ENCODE peak calls at places on chromosomes 3 and 15, in nine cellular contexts. U is AG04450, N is type B pancreatic cell, J is GM13977, I is stomach, D is fibroblast of the aortic adventitia, Z is breast epithelium, T is neural crest cell, A is fibroblast of mammary gland. X is an unnamed sample.

GRCh38 chr3:30702038-30702437 is 95.6 kb downstream of the TGFBR2 start:
- DNase-seq in A (no peak), Z (no peak), U (no peak), T (no peak), I (no peak), D (no peak), J (no peak), N (no peak), X (no peak)

GRCh38 chr15:31457631-31458526 is 131.2 kb downstream of the KLF13 start:
- DNase-seq in D (peak), J (no peak), I (peak), N (no peak), U (peak), Z (no peak), T (no peak), A (peak), X (no peak)

GRCh38 chr3:73188707-73189106 is 127.2 kb downstream of the EBLN2 start:
- DNase-seq in T (no peak), A (peak), U (no peak), Z (no peak), D (no peak), I (no peak), J (no peak), N (no peak), X (no peak)

GRCh38 chr15:73598540-73599195 is 34.5 kb downstream of the NPTN start:
- DNase-seq in U (no peak), I (no peak), Z (no peak), A (peak), T (no peak), J (no peak), N (no peak), D (peak), X (peak)

GRCh38 chr15:78301813-78302212 is 2.4 kb upstream of the SKIC8 start:
- DNase-seq in U (no peak), Z (no peak), I (no peak), N (no peak), T (no peak), A (no peak), J (no peak), D (no peak), X (no peak)

GRCh38 chr3:187025254-187025655 is 94.9 kb downstream of the ST6GAL1 start:
- DNase-seq in A (no peak), U (no peak), I (no peak), T (no peak), N (no peak), D (no peak), Z (no peak), J (no peak), X (no peak)

GRCh38 chr15:29132110-29132420 is 137.6 kb downstream of the NSMCE3 start:
- DNase-seq in U (no peak), T (no peak), Z (no peak), A (no peak), D (no peak), N (no peak), I (no peak), J (no peak), X (peak)

GRCh38 chr15:90266485-90266884 is 1.0 kb downstream of the NGRN start:
- DNase-seq in N (no peak), Z (no peak), D (peak), T (no peak), A (peak), U (no peak), J (no peak), I (peak), X (no peak)

GRCh38 chr3:67646586-67647234 is 7.7 kb downstream of the SUCLG2 start:
- DNase-seq in A (peak), N (no peak), I (no peak), Z (no peak), D (peak), J (no peak), U (no peak), T (no peak), X (no peak)

GRCh38 chr3:37953995-37954394 is 36.6 kb upstream of the VILL start:
- DNase-seq in Z (no peak), T (no peak), U (no peak), D (no peak), A (no peak), I (no peak), J (no peak), N (no peak), X (no peak)

GRCh38 chr3:127964053-127964452 is 49.0 kb downstream of the KBTBD12 start:
- DNase-seq in J (no peak), U (no peak), Z (no peak), T (no peak), A (peak), N (no peak), I (no peak), D (peak), X (no peak)

GRCh38 chr3:146334151-146334550 is 83.2 kb upstream of the PLSCR4 start:
- DNase-seq in I (no peak), A (peak), U (no peak), Z (no peak), T (no peak), N (no peak), J (no peak), D (peak), X (no peak)

GRCh38 chr15:31263751-31264533 is 62.7 kb upstream of the KLF13 start:
- DNase-seq in T (no peak), Z (peak), N (peak), D (no peak), J (no peak), I (peak), A (no peak), U (no peak), X (no peak)

GRCh38 chr15:72231847-72232461 is 964 bp upstream of the PKM start:
- DNase-seq in J (peak), D (peak), T (no peak), A (peak), I (peak), N (no peak), Z (no peak), U (no peak), X (no peak)

GRCh38 chr3:197746214-197746613 is 3.5 kb upstream of the FYTTD1 start:
- DNase-seq in Z (no peak), I (no peak), T (no peak), U (no peak), D (no peak), N (no peak), J (no peak), A (no peak), X (no peak)

GRCh38 chr3:50194128-50194902 is 2.9 kb downstream of the GNAT1 start:
- DNase-seq in U (no peak), D (peak), J (peak), N (no peak), T (peak), A (peak), Z (peak), I (peak), X (peak)

GRCh38 chr3:138945646-138946553 is 1.0 kb downstream of the FOXL2 start:
- DNase-seq in A (peak), D (peak), Z (no peak), J (no peak), N (no peak), T (no peak), I (peak), U (no peak), X (peak)

GRCh38 chr3:8578282-8578681 is 66.3 kb downstream of the SSUH2 start:
- DNase-seq in Z (no peak), U (no peak), T (no peak), J (no peak), I (no peak), D (peak), A (no peak), N (no peak), X (no peak)

GRCh38 chr3:72750405-72750922 is 97.8 kb downstream of the SHQ1 start:
- DNase-seq in J (no peak), Z (peak), D (no peak), U (no peak), T (no peak), A (no peak), I (no peak), N (peak), X (no peak)

GRCh38 chr3:50136714-50137405 is 18.3 kb upstream of the SEMA3F start:
- DNase-seq in T (no peak), N (no peak), J (no peak), Z (no peak), I (no peak), A (no peak), U (no peak), D (no peak), X (no peak)

GRCh38 chr3:95923496-95924210 is 890.7 kb upstream of the EPHA6 start:
- DNase-seq in Z (no peak), I (no peak), D (peak), A (peak), J (no peak), N (no peak), T (no peak), U (peak), X (no peak)

GRCh38 chr3:174356596-174356995 is 502.5 kb upstream of the NAALADL2 start:
- DNase-seq in U (no peak), Z (no peak), T (no peak), I (no peak), N (no peak), A (no peak), D (no peak), J (no peak), X (no peak)

GRCh38 chr15:40928351-40928974 is 677 bp upstream of the DLL4 start:
- DNase-seq in Z (no peak), D (no peak), T (no peak), N (peak), U (no peak), A (no peak), I (no peak), J (no peak), X (no peak)

GRCh38 chr3:88661433-88661824 is 446.0 kb upstream of the EPHA3 start:
- DNase-seq in N (no peak), T (no peak), A (no peak), U (no peak), Z (no peak), I (no peak), J (no peak), D (no peak), X (no peak)

GRCh38 chr3:39288300-39288808 is 8.5 kb upstream of the CX3CR1 start:
- DNase-seq in J (peak), I (peak), U (peak), T (peak), D (peak), N (peak), Z (peak), A (peak), X (peak)

GRCh38 chr3:45819543-45819942 is 22.4 kb downstream of the LZTFL1 start:
- DNase-seq in U (peak), N (no peak), A (peak), J (no peak), I (no peak), T (no peak), D (peak), Z (no peak), X (no peak)

GRCh38 chr3:113441051-113441770 is at the start of gene CFAP44:
- DNase-seq in I (peak), J (no peak), A (peak), Z (peak), U (peak), T (peak), N (peak), D (peak), X (peak)

GRCh38 chr15:61013146-61013545 is 216.0 kb downstream of the RORA start:
- DNase-seq in J (no peak), T (no peak), U (no peak), I (no peak), Z (no peak), A (no peak), N (no peak), D (no peak), X (no peak)

GRCh38 chr3:127373701-127374625 is 86.1 kb upstream of the PRR20G start:
- DNase-seq in U (no peak), T (peak), N (no peak), Z (no peak), D (peak), J (peak), I (peak), A (peak), X (no peak)

GRCh38 chr15:42608110-42608531 is 32.7 kb downstream of the STARD9 start:
- DNase-seq in U (no peak), D (no peak), I (no peak), J (no peak), A (no peak), T (no peak), N (no peak), Z (no peak), X (no peak)

GRCh38 chr3:189789432-189789831 is 158.2 kb downstream of the TP63 start:
- DNase-seq in D (no peak), A (no peak), N (no peak), U (no peak), Z (no peak), I (no peak), T (no peak), J (no peak), X (no peak)

GRCh38 chr3:8077126-8077525 is 424.5 kb upstream of the LMCD1 start:
- DNase-seq in I (no peak), J (no peak), A (no peak), D (no peak), N (no peak), T (no peak), Z (no peak), U (no peak), X (no peak)

GRCh38 chr3:192005989-192006388 is 545.0 kb downstream of the PYDC2 start:
- DNase-seq in Z (no peak), I (no peak), J (no peak), A (no peak), N (no peak), T (no peak), U (no peak), D (no peak), X (no peak)

GRCh38 chr3:159764211-159765024 is 224.2 kb upstream of the IL12A start:
- DNase-seq in N (no peak), J (peak), A (peak), D (peak), Z (peak), U (peak), T (peak), I (no peak), X (peak)
- TF ChIP-seq CTCF in N (no peak), J (no peak), A (no peak), D (no peak), Z (no peak), U (no peak), T (no peak), I (no peak), X (no peak)

GRCh38 chr3:99365979-99366378 is 272.4 kb upstream of the COL8A1 start:
- DNase-seq in U (no peak), D (no peak), T (no peak), Z (no peak), I (no peak), J (no peak), A (peak), N (no peak), X (no peak)

GRCh38 chr3:99365396-99365795 is 273.0 kb upstream of the COL8A1 start:
- DNase-seq in I (no peak), A (peak), Z (no peak), D (no peak), J (no peak), N (no peak), T (no peak), U (no peak), X (no peak)

GRCh38 chr3:99366663-99367429 is 271.5 kb upstream of the COL8A1 start:
- DNase-seq in Z (no peak), J (no peak), D (no peak), I (no peak), U (no peak), N (no peak), T (no peak), A (no peak), X (no peak)
- TF ChIP-seq CTCF in Z (no peak), J (no peak), D (no peak), I (no peak), U (no peak), N (peak), T (peak), A (no peak), X (no peak)

GRCh38 chr3:10833855-10834414 is 17.9 kb downstream of the SLC6A11 start:
- DNase-seq in U (no peak), T (no peak), Z (no peak), D (no peak), J (no peak), I (no peak), N (no peak), A (no peak), X (no peak)

GRCh38 chr3:10837849-10838248 is 21.8 kb downstream of the SLC6A11 start:
- DNase-seq in A (no peak), I (no peak), U (no peak), T (no peak), Z (no peak), D (no peak), J (no peak), N (no peak), X (no peak)

GRCh38 chr3:10836676-10837075 is 20.6 kb downstream of the SLC6A11 start:
- DNase-seq in N (no peak), J (no peak), A (no peak), U (no peak), D (no peak), Z (no peak), T (no peak), I (no peak), X (no peak)

GRCh38 chr3:10834951-10835350 is 18.9 kb downstream of the SLC6A11 start:
- DNase-seq in J (no peak), A (no peak), N (no peak), I (no peak), Z (no peak), T (no peak), U (no peak), D (no peak), X (no peak)

DNA sequence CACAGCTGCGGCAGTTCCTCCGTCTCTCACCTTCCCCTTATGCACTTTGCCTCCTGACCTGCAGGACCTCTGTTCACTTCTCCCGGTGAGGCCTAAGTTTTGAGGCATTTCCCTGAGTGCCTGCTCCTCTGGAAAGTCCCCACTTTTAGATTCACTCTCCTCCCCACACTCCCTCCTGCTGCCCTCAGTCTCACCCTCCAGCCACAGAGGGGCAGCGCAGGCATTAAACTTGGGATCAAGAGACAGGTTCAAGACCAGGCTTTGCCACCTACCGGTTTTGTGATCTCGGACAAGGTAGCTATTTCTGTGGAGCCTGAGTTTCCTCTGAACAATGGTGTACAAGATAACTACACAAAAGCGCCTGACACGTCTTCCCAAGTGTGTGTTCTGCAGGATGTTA is 19.4 kb downstream of the SLC6A11 start:
- DNase-seq in Z (no peak), N (no peak), J (no peak), I (no peak), A (no peak), U (no peak), T (no peak), D (no peak), X (no peak)
- TF ChIP-seq CTCF in Z (no peak), N (no peak), J (peak), I (no peak), A (no peak), U (no peak), T (no peak), D (no peak), X (no peak)

GRCh38 chr3:129625071-129625874 is 18.8 kb upstream of the PLXND1 start:
- DNase-seq in U (no peak), I (no peak), T (no peak), N (no peak), A (no peak), Z (peak), D (no peak), J (peak), X (peak)

GRCh38 chr3:129629011-129629410 is 22.5 kb upstream of the PLXND1 start:
- DNase-seq in J (no peak), T (no peak), U (no peak), Z (no peak), N (no peak), D (no peak), A (no peak), I (no peak), X (no peak)

GRCh38 chr3:129628169-129628522 is 21.7 kb upstream of the PLXND1 start:
- DNase-seq in N (no peak), J (no peak), Z (no peak), A (peak), T (no peak), D (no peak), U (no peak), I (no peak), X (no peak)

GRCh38 chr3:129626744-129627349 is 20.4 kb upstream of the PLXND1 start:
- DNase-seq in N (peak), D (peak), U (no peak), A (peak), Z (peak), T (peak), I (peak), J (peak), X (peak)

GRCh38 chr3:129627350-129628168 is 21.1 kb upstream of the PLXND1 start:
- DNase-seq in T (peak), N (no peak), D (peak), A (peak), I (peak), J (peak), U (no peak), Z (peak), X (peak)
- TF ChIP-seq CTCF in T (peak), N (peak), D (peak), A (peak), I (peak), J (peak), U (peak), Z (peak), X (peak)

GRCh38 chr15:75508741-75509532 is 57.4 kb upstream of the SIN3A start:
- DNase-seq in U (peak), J (peak), I (no peak), A (peak), D (peak), Z (no peak), T (no peak), N (no peak), X (no peak)
- TF ChIP-seq CTCF in U (peak), J (peak), I (peak), A (peak), D (peak), Z (peak), T (peak), N (peak), X (peak)

GRCh38 chr3:123909785-123910184 is 25.7 kb upstream of the MYLK start:
- DNase-seq in Z (no peak), N (no peak), J (peak), U (no peak), T (no peak), I (no peak), A (no peak), D (no peak), X (no peak)

GRCh38 chr3:123907720-123908119 is 23.6 kb upstream of the MYLK start:
- DNase-seq in J (no peak), Z (no peak), A (no peak), U (no peak), T (no peak), N (no peak), I (no peak), D (no peak), X (no peak)
- TF ChIP-seq CTCF in J (no peak), Z (no peak), A (peak), U (no peak), T (no peak), N (peak), I (no peak), D (no peak), X (no peak)

GRCh38 chr3:17972889-17973558 is 230.6 kb upstream of the TBC1D5 start:
- DNase-seq in J (no peak), A (no peak), U (no peak), N (no peak), T (no peak), D (no peak), Z (no peak), I (no peak), X (no peak)

GRCh38 chr3:17972030-17972429 is 229.6 kb upstream of the TBC1D5 start:
- DNase-seq in I (no peak), T (no peak), Z (no peak), D (no peak), A (no peak), J (no peak), N (no peak), U (no peak), X (no peak)

GRCh38 chr3:17973559-17973906 is 231.1 kb upstream of the TBC1D5 start:
- DNase-seq in J (no peak), N (no peak), Z (no peak), D (no peak), U (no peak), I (no peak), T (no peak), A (no peak), X (no peak)

GRCh38 chr3:17972476-17972875 is 230.0 kb upstream of the TBC1D5 start:
- DNase-seq in T (no peak), A (no peak), U (no peak), J (no peak), Z (no peak), N (no peak), I (no peak), D (no peak), X (no peak)

DNA sequence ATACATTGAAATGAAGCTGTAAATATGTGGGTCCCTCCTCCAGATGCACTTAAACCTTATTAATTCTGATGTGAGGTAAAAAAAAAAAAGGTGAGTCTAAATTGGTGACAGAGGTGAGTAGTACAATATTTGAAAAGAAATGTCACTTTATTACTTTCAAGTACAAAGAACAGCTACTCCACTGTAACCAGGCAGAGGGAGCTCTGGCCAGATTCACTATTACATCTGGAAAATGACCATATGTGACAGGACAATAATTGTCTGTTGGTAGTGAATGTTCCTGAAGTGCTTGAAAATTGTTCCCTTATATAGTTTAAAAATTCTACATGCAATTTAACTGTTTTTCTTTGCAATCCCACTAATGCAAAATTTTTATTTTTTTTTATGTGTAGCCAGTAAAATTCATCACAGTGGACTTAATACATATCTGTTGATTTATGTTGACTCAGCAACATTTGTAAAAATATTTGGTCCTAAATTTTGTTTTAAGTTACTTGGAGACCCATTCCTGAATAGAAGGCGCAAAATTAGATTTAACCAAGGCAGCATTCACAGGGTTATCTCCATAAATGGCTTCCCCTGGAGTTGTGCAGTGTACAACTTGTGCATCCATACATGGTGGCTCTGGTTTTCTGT is 231.9 kb upstream of the TBC1D5 start:
- DNase-seq in I (no peak), J (no peak), N (no peak), A (peak), D (peak), Z (no peak), T (no peak), U (no peak), X (no peak)
- TF ChIP-seq CTCF in I (no peak), J (peak), N (peak), A (peak), D (peak), Z (no peak), T (peak), U (peak), X (no peak)

X was measured in glutamatergic neuron.